ENCODE peak calls at places on chromosome 3, in seven cellular contexts. One of them, this sample, is unnamed. For H3K9me3, the result is how much of the 10 kb centered on the place peaks cover.

GRCh38 chr3:29335438-29335837 is 54.6 kb downstream of the RBMS3 start:
- DNase-seq in H1: no peak
- DNase-seq in breast epithelium: peak
- DNase-seq in esophagus muscularis mucosa: no peak
- DNase-seq in HCT116: peak
- DNase-seq in suprapubic skin: peak
- DNase-seq in stomach: peak
- DNase-seq in this sample: peak

GRCh38 chr3:56962200-56962599 is 98.3 kb upstream of the SPATA12 start:
- DNase-seq in H1: no peak
- DNase-seq in breast epithelium: no peak
- DNase-seq in esophagus muscularis mucosa: no peak
- DNase-seq in HCT116: no peak
- DNase-seq in suprapubic skin: no peak
- DNase-seq in stomach: no peak
- DNase-seq in this sample: no peak

GRCh38 chr3:174355505-174355904 is 503.6 kb upstream of the NAALADL2 start:
- DNase-seq in H1: no peak
- DNase-seq in breast epithelium: no peak
- DNase-seq in esophagus muscularis mucosa: no peak
- DNase-seq in HCT116: peak
- DNase-seq in suprapubic skin: no peak
- DNase-seq in stomach: no peak
- DNase-seq in this sample: no peak

GRCh38 chr3:24388611-24389010 is 106.0 kb downstream of the THRB start:
- DNase-seq in H1: no peak
- DNase-seq in breast epithelium: no peak
- DNase-seq in esophagus muscularis mucosa: no peak
- DNase-seq in HCT116: no peak
- DNase-seq in suprapubic skin: no peak
- DNase-seq in stomach: no peak
- DNase-seq in this sample: no peak

GRCh38 chr3:45104715-45105711 is 41.2 kb downstream of the CDCP1 start:
- DNase-seq in H1: no peak
- DNase-seq in breast epithelium: no peak
- DNase-seq in esophagus muscularis mucosa: no peak
- DNase-seq in HCT116: no peak
- DNase-seq in suprapubic skin: no peak
- DNase-seq in stomach: no peak
- DNase-seq in this sample: no peak

GRCh38 chr3:141849056-141849814 is 27.2 kb upstream of the ATP1B3 start:
- DNase-seq in H1: no peak
- DNase-seq in breast epithelium: no peak
- DNase-seq in esophagus muscularis mucosa: no peak
- DNase-seq in HCT116: no peak
- DNase-seq in suprapubic skin: peak
- DNase-seq in stomach: no peak
- DNase-seq in this sample: no peak

GRCh38 chr3:73432021-73432722 is 192.6 kb downstream of the PDZRN3 start:
- DNase-seq in H1: no peak
- DNase-seq in breast epithelium: no peak
- DNase-seq in esophagus muscularis mucosa: no peak
- DNase-seq in HCT116: peak
- DNase-seq in suprapubic skin: no peak
- DNase-seq in stomach: no peak
- DNase-seq in this sample: no peak

GRCh38 chr3:23938657-23939056 is 6.4 kb upstream of the NR1D2 start:
- DNase-seq in H1: no peak
- DNase-seq in breast epithelium: no peak
- DNase-seq in esophagus muscularis mucosa: no peak
- DNase-seq in HCT116: no peak
- DNase-seq in suprapubic skin: no peak
- DNase-seq in stomach: no peak
- DNase-seq in this sample: no peak

GRCh38 chr3:194386066-194386465 is 13.0 kb downstream of the GP5 start:
- DNase-seq in H1: peak
- DNase-seq in breast epithelium: no peak
- DNase-seq in esophagus muscularis mucosa: peak
- DNase-seq in HCT116: no peak
- DNase-seq in suprapubic skin: no peak
- DNase-seq in stomach: no peak
- DNase-seq in this sample: no peak

GRCh38 chr3:194387276-194387675 is 11.8 kb downstream of the GP5 start:
- DNase-seq in H1: peak
- DNase-seq in breast epithelium: no peak
- DNase-seq in esophagus muscularis mucosa: peak
- DNase-seq in HCT116: no peak
- DNase-seq in suprapubic skin: peak
- DNase-seq in stomach: no peak
- DNase-seq in this sample: no peak

GRCh38 chr3:194386610-194387009 is 12.5 kb downstream of the GP5 start:
- DNase-seq in H1: peak
- DNase-seq in breast epithelium: no peak
- DNase-seq in esophagus muscularis mucosa: no peak
- DNase-seq in HCT116: no peak
- DNase-seq in suprapubic skin: no peak
- DNase-seq in stomach: no peak
- DNase-seq in this sample: no peak

GRCh38 chr3:194389269-194389668 is 9.8 kb downstream of the GP5 start:
- DNase-seq in H1: peak
- DNase-seq in breast epithelium: no peak
- DNase-seq in esophagus muscularis mucosa: peak
- DNase-seq in HCT116: no peak
- DNase-seq in suprapubic skin: peak
- DNase-seq in stomach: no peak
- DNase-seq in this sample: no peak

DNA sequence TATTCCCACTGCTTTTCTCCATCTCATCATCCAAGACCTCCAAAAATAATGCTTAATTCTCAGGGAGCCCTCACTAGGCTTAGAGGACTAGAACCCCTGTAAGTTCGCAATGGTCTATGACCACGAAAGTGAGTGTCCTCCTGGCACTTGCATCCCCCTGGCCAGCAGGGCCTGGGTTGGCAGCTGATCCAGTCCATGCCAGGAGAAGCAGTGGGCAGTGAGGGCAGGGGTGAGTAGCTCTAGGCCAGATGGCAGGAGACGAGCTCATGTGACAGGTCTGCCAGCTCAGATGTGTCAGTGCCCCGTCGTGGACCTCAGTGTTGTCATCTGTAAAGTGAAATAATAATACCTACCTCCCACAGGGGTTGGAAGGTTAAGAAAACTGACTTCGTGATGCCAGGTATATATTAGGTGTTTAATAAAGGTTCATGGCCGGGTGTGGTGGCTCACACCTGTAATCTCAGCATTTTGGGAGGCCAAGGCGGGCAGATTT is 11.1 kb downstream of the GP5 start:
- DNase-seq in H1: peak
- DNase-seq in breast epithelium: no peak
- DNase-seq in esophagus muscularis mucosa: peak
- DNase-seq in HCT116: no peak
- DNase-seq in suprapubic skin: peak
- DNase-seq in stomach: no peak
- DNase-seq in this sample: no peak
- H3K9me3 ChIP-seq in H1: under half
- H3K9me3 ChIP-seq in breast epithelium: under half
- H3K9me3 ChIP-seq in esophagus muscularis mucosa: under half
- H3K9me3 ChIP-seq in HCT116: under half
- H3K9me3 ChIP-seq in suprapubic skin: under half
- H3K9me3 ChIP-seq in stomach: under half
- H3K9me3 ChIP-seq in this sample: under half

GRCh38 chr3:14432996-14433572 is 30.7 kb downstream of the SLC6A6 start:
- DNase-seq in H1: no peak
- DNase-seq in breast epithelium: no peak
- DNase-seq in esophagus muscularis mucosa: no peak
- DNase-seq in HCT116: no peak
- DNase-seq in suprapubic skin: no peak
- DNase-seq in stomach: peak
- DNase-seq in this sample: no peak

GRCh38 chr3:14434105-14434504 is 31.7 kb downstream of the SLC6A6 start:
- DNase-seq in H1: no peak
- DNase-seq in breast epithelium: no peak
- DNase-seq in esophagus muscularis mucosa: no peak
- DNase-seq in HCT116: no peak
- DNase-seq in suprapubic skin: no peak
- DNase-seq in stomach: peak
- DNase-seq in this sample: no peak

GRCh38 chr3:14436954-14437281 is 34.5 kb downstream of the SLC6A6 start:
- DNase-seq in H1: no peak
- DNase-seq in breast epithelium: no peak
- DNase-seq in esophagus muscularis mucosa: no peak
- DNase-seq in HCT116: no peak
- DNase-seq in suprapubic skin: no peak
- DNase-seq in stomach: no peak
- DNase-seq in this sample: no peak

GRCh38 chr3:14434541-14435151 is 32.2 kb downstream of the SLC6A6 start:
- DNase-seq in H1: no peak
- DNase-seq in breast epithelium: peak
- DNase-seq in esophagus muscularis mucosa: no peak
- DNase-seq in HCT116: no peak
- DNase-seq in suprapubic skin: no peak
- DNase-seq in stomach: peak
- DNase-seq in this sample: no peak

DNA sequence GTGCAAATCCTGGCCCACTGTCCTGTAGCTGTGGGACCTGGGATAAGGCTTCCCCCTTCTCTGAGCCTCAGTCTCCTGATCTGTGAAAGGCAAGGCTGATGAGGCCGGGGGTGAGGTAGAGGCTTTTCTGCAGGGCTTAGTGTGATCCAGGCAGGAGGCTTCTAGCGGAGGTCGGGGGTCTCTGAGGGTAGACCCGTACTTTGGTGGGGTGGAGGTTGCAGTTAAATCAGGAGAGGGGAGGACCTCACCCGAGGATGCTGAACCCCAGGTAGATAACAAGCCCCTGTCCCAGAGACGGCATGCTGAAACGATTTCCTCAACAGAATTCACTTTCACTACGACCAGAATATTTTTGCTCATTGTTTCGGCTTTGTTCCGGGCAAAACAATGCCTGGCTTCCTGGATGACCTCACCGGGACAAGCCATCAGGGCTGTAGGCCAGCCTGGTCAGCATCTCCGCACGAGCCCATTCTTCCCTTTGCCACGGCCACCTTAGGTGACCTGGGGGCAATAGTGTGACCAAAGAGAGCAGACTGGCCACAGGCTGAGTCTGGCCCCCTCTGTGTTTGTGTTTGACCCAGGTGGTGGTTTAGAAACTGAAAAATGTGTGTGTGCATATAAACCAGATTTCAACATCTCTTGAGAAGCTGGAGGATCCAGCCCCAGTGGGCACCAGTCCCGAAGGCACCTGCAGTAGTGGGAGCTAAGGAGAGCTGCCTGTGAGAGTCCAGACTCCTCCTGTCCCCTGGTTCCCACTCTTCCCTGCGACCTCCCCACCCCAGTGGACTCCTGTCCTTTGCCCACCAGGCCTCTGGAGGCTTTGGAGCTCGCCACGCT is 33.0 kb downstream of the SLC6A6 start:
- DNase-seq in H1: no peak
- DNase-seq in breast epithelium: no peak
- DNase-seq in esophagus muscularis mucosa: no peak
- DNase-seq in HCT116: no peak
- DNase-seq in suprapubic skin: no peak
- DNase-seq in stomach: peak
- DNase-seq in this sample: no peak
- TF ChIP-seq POLR2AphosphoS5 in H1: no peak
- TF ChIP-seq POLR2AphosphoS5 in breast epithelium: no peak
- TF ChIP-seq POLR2AphosphoS5 in esophagus muscularis mucosa: peak
- TF ChIP-seq POLR2AphosphoS5 in HCT116: no peak
- TF ChIP-seq POLR2AphosphoS5 in suprapubic skin: no peak
- TF ChIP-seq POLR2AphosphoS5 in stomach: no peak
- TF ChIP-seq POLR2AphosphoS5 in this sample: no peak

DNA sequence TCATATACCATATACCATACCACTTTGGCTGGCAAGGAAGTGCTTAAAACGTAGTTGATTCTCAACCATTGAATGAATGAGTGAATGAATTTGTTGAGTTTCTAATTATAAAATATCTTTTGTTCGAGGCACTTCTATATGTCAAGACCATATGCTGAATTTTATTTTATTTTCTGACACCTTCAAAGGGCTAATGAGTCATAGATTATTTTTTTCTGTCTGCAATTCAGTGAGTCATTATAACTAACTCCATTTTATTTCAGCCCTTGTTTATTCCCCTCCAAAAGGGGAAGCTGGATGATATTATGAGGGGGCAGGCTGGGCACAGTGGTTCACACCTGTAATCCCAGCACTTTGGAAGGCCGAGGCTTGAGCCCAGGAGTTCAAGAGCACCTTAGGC is 142.4 kb downstream of the P2RY1 start:
- DNase-seq in H1: no peak
- DNase-seq in breast epithelium: no peak
- DNase-seq in esophagus muscularis mucosa: no peak
- DNase-seq in HCT116: no peak
- DNase-seq in suprapubic skin: no peak
- DNase-seq in stomach: no peak
- DNase-seq in this sample: no peak
- H3K9me3 ChIP-seq in H1: under half
- H3K9me3 ChIP-seq in breast epithelium: under half
- H3K9me3 ChIP-seq in esophagus muscularis mucosa: under half
- H3K9me3 ChIP-seq in HCT116: under half
- H3K9me3 ChIP-seq in suprapubic skin: under half
- H3K9me3 ChIP-seq in stomach: under half
- H3K9me3 ChIP-seq in this sample: under half

GRCh38 chr3:129604223-129604941 is 2.1 kb downstream of the PLXND1 start:
- DNase-seq in H1: no peak
- DNase-seq in breast epithelium: no peak
- DNase-seq in esophagus muscularis mucosa: no peak
- DNase-seq in HCT116: no peak
- DNase-seq in suprapubic skin: no peak
- DNase-seq in stomach: no peak
- DNase-seq in this sample: no peak

GRCh38 chr3:129602309-129602708 is 4.2 kb downstream of the PLXND1 start:
- DNase-seq in H1: peak
- DNase-seq in breast epithelium: no peak
- DNase-seq in esophagus muscularis mucosa: no peak
- DNase-seq in HCT116: no peak
- DNase-seq in suprapubic skin: no peak
- DNase-seq in stomach: no peak
- DNase-seq in this sample: no peak

GRCh38 chr3:129604942-129605592 is 1.4 kb downstream of the PLXND1 start:
- DNase-seq in H1: peak
- DNase-seq in breast epithelium: no peak
- DNase-seq in esophagus muscularis mucosa: no peak
- DNase-seq in HCT116: no peak
- DNase-seq in suprapubic skin: no peak
- DNase-seq in stomach: no peak
- DNase-seq in this sample: no peak

GRCh38 chr3:129602730-129603560 is 3.5 kb downstream of the PLXND1 start:
- DNase-seq in H1: no peak
- DNase-seq in breast epithelium: no peak
- DNase-seq in esophagus muscularis mucosa: no peak
- DNase-seq in HCT116: no peak
- DNase-seq in suprapubic skin: peak
- DNase-seq in stomach: no peak
- DNase-seq in this sample: no peak

DNA sequence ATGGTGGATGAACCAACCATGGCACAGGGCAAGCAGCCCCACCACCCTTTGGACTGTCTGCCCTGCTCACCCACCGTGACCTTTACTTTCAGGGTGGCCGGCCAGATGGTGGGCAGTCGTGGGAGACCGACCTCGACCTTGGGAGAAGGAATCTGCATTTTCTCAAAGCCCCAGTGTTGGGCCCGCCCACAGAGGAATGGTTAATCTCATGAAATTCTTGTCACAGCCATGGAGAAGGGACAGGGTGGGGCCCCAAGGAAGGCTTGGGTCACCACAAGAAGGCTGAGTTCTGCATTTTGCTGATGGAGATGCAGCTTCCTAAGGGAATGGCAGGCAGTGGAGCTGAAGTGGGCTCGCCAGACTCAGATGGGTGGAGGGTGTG is 2.9 kb downstream of the PLXND1 start:
- DNase-seq in H1: no peak
- DNase-seq in breast epithelium: no peak
- DNase-seq in esophagus muscularis mucosa: no peak
- DNase-seq in HCT116: no peak
- DNase-seq in suprapubic skin: no peak
- DNase-seq in stomach: no peak
- DNase-seq in this sample: no peak
- TF ChIP-seq POLR2AphosphoS5 in H1: no peak
- TF ChIP-seq POLR2AphosphoS5 in breast epithelium: no peak
- TF ChIP-seq POLR2AphosphoS5 in esophagus muscularis mucosa: no peak
- TF ChIP-seq POLR2AphosphoS5 in HCT116: no peak
- TF ChIP-seq POLR2AphosphoS5 in suprapubic skin: no peak
- TF ChIP-seq POLR2AphosphoS5 in stomach: no peak
- TF ChIP-seq POLR2AphosphoS5 in this sample: no peak